ENCODE peak calls at places on chromosomes 1 and 21, in eight cellular contexts. One of them, this sample, is unnamed.

GRCh38 chr1:209926045-209926444 is 12.0 kb upstream of the SYT14 start:
- DNase-seq in ascending aorta: no peak
- DNase-seq in fibroblast of lung: peak; percentile 28
- DNase-seq in Caco-2: no peak
- DNase-seq in heart right ventricle: no peak
- DNase-seq in A549: no peak
- DNase-seq in CD8-positive, alpha-beta T cell: no peak
- DNase-seq in prostate gland: no peak
- DNase-seq in this sample: no peak

GRCh38 chr21:37410639-37411038 is 44.1 kb downstream of the DYRK1A start:
- DNase-seq in prostate gland: no peak
- DNase-seq in heart right ventricle: no peak
- DNase-seq in A549: no peak
- DNase-seq in Caco-2: no peak
- DNase-seq in ascending aorta: no peak
- DNase-seq in CD8-positive, alpha-beta T cell: no peak
- DNase-seq in fibroblast of lung: no peak
- DNase-seq in this sample: no peak

GRCh38 chr21:30227633-30228404 is 11.9 kb upstream of the CLDN8 start:
- DNase-seq in Caco-2: peak; percentile 43
- DNase-seq in fibroblast of lung: peak; percentile 89
- DNase-seq in ascending aorta: no peak
- DNase-seq in CD8-positive, alpha-beta T cell: no peak
- DNase-seq in prostate gland: peak; percentile 93
- DNase-seq in A549: no peak
- DNase-seq in heart right ventricle: peak; percentile 40
- DNase-seq in this sample: peak; percentile 68

GRCh38 chr1:212255705-212256307 is 29.4 kb upstream of the PPP2R5A start:
- DNase-seq in fibroblast of lung: peak; percentile 5
- DNase-seq in prostate gland: no peak
- DNase-seq in A549: no peak
- DNase-seq in heart right ventricle: no peak
- DNase-seq in Caco-2: no peak
- DNase-seq in ascending aorta: no peak
- DNase-seq in CD8-positive, alpha-beta T cell: no peak
- DNase-seq in this sample: no peak

GRCh38 chr21:29163381-29164115 is 33.1 kb downstream of the MAP3K7CL start:
- DNase-seq in prostate gland: no peak
- DNase-seq in Caco-2: no peak
- DNase-seq in CD8-positive, alpha-beta T cell: no peak
- DNase-seq in ascending aorta: no peak
- DNase-seq in fibroblast of lung: peak; percentile 74
- DNase-seq in heart right ventricle: peak; percentile 38
- DNase-seq in A549: no peak
- DNase-seq in this sample: no peak

GRCh38 chr1:46520063-46520911 is 30.7 kb downstream of the DMBX1 start:
- DNase-seq in ascending aorta: no peak
- DNase-seq in CD8-positive, alpha-beta T cell: no peak
- DNase-seq in Caco-2: no peak
- DNase-seq in heart right ventricle: no peak
- DNase-seq in A549: peak; percentile 64
- DNase-seq in prostate gland: no peak
- DNase-seq in fibroblast of lung: peak; percentile 18
- DNase-seq in this sample: peak; percentile 91

GRCh38 chr1:229229721-229230135 is 41.2 kb upstream of the RAB4A start:
- DNase-seq in fibroblast of lung: peak; percentile 78
- DNase-seq in ascending aorta: no peak
- DNase-seq in Caco-2: no peak
- DNase-seq in prostate gland: peak; percentile 85
- DNase-seq in A549: no peak
- DNase-seq in heart right ventricle: peak; percentile 56
- DNase-seq in CD8-positive, alpha-beta T cell: no peak
- DNase-seq in this sample: no peak

GRCh38 chr1:162679298-162679697 is 47.0 kb downstream of the DDR2 start:
- DNase-seq in fibroblast of lung: no peak
- DNase-seq in CD8-positive, alpha-beta T cell: no peak
- DNase-seq in prostate gland: no peak
- DNase-seq in Caco-2: no peak
- DNase-seq in heart right ventricle: no peak
- DNase-seq in A549: no peak
- DNase-seq in ascending aorta: no peak
- DNase-seq in this sample: no peak

GRCh38 chr1:211135342-211135950 is 1.5 kb upstream of the KCNH1 start:
- DNase-seq in Caco-2: peak; percentile 42
- DNase-seq in heart right ventricle: no peak
- DNase-seq in fibroblast of lung: peak; percentile 71
- DNase-seq in A549: peak; percentile 46
- DNase-seq in ascending aorta: no peak
- DNase-seq in prostate gland: no peak
- DNase-seq in CD8-positive, alpha-beta T cell: no peak
- DNase-seq in this sample: peak; percentile 55

GRCh38 chr1:230937370-230937769 is 41.3 kb downstream of the TTC13 start:
- DNase-seq in prostate gland: no peak
- DNase-seq in fibroblast of lung: peak; percentile 21
- DNase-seq in A549: no peak
- DNase-seq in ascending aorta: no peak
- DNase-seq in heart right ventricle: no peak
- DNase-seq in CD8-positive, alpha-beta T cell: no peak
- DNase-seq in Caco-2: no peak
- DNase-seq in this sample: no peak

GRCh38 chr1:197675475-197676324 is 99.6 kb downstream of the DENND1B start:
- DNase-seq in Caco-2: no peak
- DNase-seq in fibroblast of lung: peak; percentile 51
- DNase-seq in CD8-positive, alpha-beta T cell: no peak
- DNase-seq in ascending aorta: no peak
- DNase-seq in A549: no peak
- DNase-seq in heart right ventricle: peak; percentile 6
- DNase-seq in prostate gland: no peak
- DNase-seq in this sample: no peak

GRCh38 chr1:245988393-245989078 is 518.5 kb downstream of the SMYD3 start:
- DNase-seq in A549: no peak
- DNase-seq in heart right ventricle: no peak
- DNase-seq in prostate gland: no peak
- DNase-seq in ascending aorta: no peak
- DNase-seq in CD8-positive, alpha-beta T cell: no peak
- DNase-seq in fibroblast of lung: no peak
- DNase-seq in Caco-2: no peak
- DNase-seq in this sample: no peak

GRCh38 chr1:38044224-38045215 is 2.1 kb downstream of the POU3F1 start:
- DNase-seq in heart right ventricle: no peak
- DNase-seq in Caco-2: no peak
- DNase-seq in prostate gland: no peak
- DNase-seq in ascending aorta: no peak
- DNase-seq in CD8-positive, alpha-beta T cell: no peak
- DNase-seq in fibroblast of lung: peak; percentile 22
- DNase-seq in A549: no peak
- DNase-seq in this sample: no peak

GRCh38 chr1:236799001-236799400 is 3.9 kb downstream of the MTR start:
- DNase-seq in ascending aorta: no peak
- DNase-seq in fibroblast of lung: no peak
- DNase-seq in Caco-2: no peak
- DNase-seq in heart right ventricle: no peak
- DNase-seq in prostate gland: no peak
- DNase-seq in CD8-positive, alpha-beta T cell: no peak
- DNase-seq in A549: no peak
- DNase-seq in this sample: no peak

GRCh38 chr1:35454616-35455015 is 102.6 kb downstream of the KIAA0319L start:
- DNase-seq in prostate gland: no peak
- DNase-seq in CD8-positive, alpha-beta T cell: no peak
- DNase-seq in fibroblast of lung: peak; percentile 82
- DNase-seq in A549: no peak
- DNase-seq in heart right ventricle: no peak
- DNase-seq in ascending aorta: no peak
- DNase-seq in Caco-2: no peak
- DNase-seq in this sample: no peak

GRCh38 chr1:66175107-66175506 is 358.8 kb upstream of the SGIP1 start:
- DNase-seq in Caco-2: no peak
- DNase-seq in CD8-positive, alpha-beta T cell: no peak
- DNase-seq in fibroblast of lung: no peak
- DNase-seq in heart right ventricle: no peak
- DNase-seq in prostate gland: no peak
- DNase-seq in A549: no peak
- DNase-seq in ascending aorta: no peak
- DNase-seq in this sample: no peak

GRCh38 chr1:116987256-116987555 is 14.4 kb upstream of the CD101 start:
- DNase-seq in heart right ventricle: no peak
- DNase-seq in CD8-positive, alpha-beta T cell: peak; percentile 72
- DNase-seq in A549: no peak
- DNase-seq in prostate gland: peak; percentile 13
- DNase-seq in fibroblast of lung: no peak
- DNase-seq in Caco-2: peak; percentile 68
- DNase-seq in ascending aorta: no peak
- DNase-seq in this sample: no peak

GRCh38 chr1:92831368-92831761 is 475 bp upstream of the RPL5 start:
- DNase-seq in fibroblast of lung: no peak
- DNase-seq in CD8-positive, alpha-beta T cell: no peak
- DNase-seq in prostate gland: no peak
- DNase-seq in heart right ventricle: no peak
- DNase-seq in ascending aorta: no peak
- DNase-seq in A549: no peak
- DNase-seq in Caco-2: no peak
- DNase-seq in this sample: no peak

GRCh38 chr1:92831762-92832536 is at the start of gene RPL5:
- DNase-seq in prostate gland: peak; percentile 95
- DNase-seq in heart right ventricle: peak; percentile 97
- DNase-seq in CD8-positive, alpha-beta T cell: peak; percentile 97
- DNase-seq in fibroblast of lung: peak; percentile 98
- DNase-seq in ascending aorta: peak; percentile 81
- DNase-seq in A549: peak; percentile 92
- DNase-seq in Caco-2: peak; percentile 94
- DNase-seq in this sample: peak; percentile 97

GRCh38 chr1:92834617-92835016 is 2.8 kb downstream of the RPL5 start:
- DNase-seq in A549: no peak
- DNase-seq in heart right ventricle: no peak
- DNase-seq in Caco-2: no peak
- DNase-seq in prostate gland: no peak
- DNase-seq in CD8-positive, alpha-beta T cell: no peak
- DNase-seq in ascending aorta: no peak
- DNase-seq in fibroblast of lung: no peak
- DNase-seq in this sample: no peak

GRCh38 chr1:92832537-92833160 is 809 bp downstream of the RPL5 start:
- DNase-seq in fibroblast of lung: peak; percentile 30
- DNase-seq in A549: no peak
- DNase-seq in ascending aorta: no peak
- DNase-seq in heart right ventricle: no peak
- DNase-seq in prostate gland: no peak
- DNase-seq in Caco-2: no peak
- DNase-seq in CD8-positive, alpha-beta T cell: no peak
- DNase-seq in this sample: no peak

GRCh38 chr1:92833840-92834239 is 2.0 kb downstream of the RPL5 start:
- DNase-seq in Caco-2: no peak
- DNase-seq in ascending aorta: no peak
- DNase-seq in prostate gland: no peak
- DNase-seq in fibroblast of lung: no peak
- DNase-seq in CD8-positive, alpha-beta T cell: no peak
- DNase-seq in heart right ventricle: no peak
- DNase-seq in A549: no peak
- DNase-seq in this sample: no peak
- H3K4me1 ChIP-seq in Caco-2: peaks cover 15% of the 10 kb centered on the region
- H3K4me1 ChIP-seq in ascending aorta: peaks cover 12% of the 10 kb centered on the region
- H3K4me1 ChIP-seq in prostate gland: peaks cover 16% of the 10 kb centered on the region
- H3K4me1 ChIP-seq in fibroblast of lung: no peaks in the 10 kb centered on the region
- H3K4me1 ChIP-seq in CD8-positive, alpha-beta T cell: peaks cover 55% of the 10 kb centered on the region
- H3K4me1 ChIP-seq in heart right ventricle: peaks cover 60% of the 10 kb centered on the region
- H3K4me1 ChIP-seq in A549: peaks cover 41% of the 10 kb centered on the region
- H3K4me1 ChIP-seq in this sample: peaks cover 53% of the 10 kb centered on the region

GRCh38 chr1:153945131-153945794 is 1.3 kb downstream of the DENND4B start:
- DNase-seq in heart right ventricle: peak; percentile 86
- DNase-seq in A549: no peak
- DNase-seq in prostate gland: no peak
- DNase-seq in ascending aorta: peak; percentile 41
- DNase-seq in CD8-positive, alpha-beta T cell: peak; percentile 82
- DNase-seq in Caco-2: peak; percentile 34
- DNase-seq in fibroblast of lung: peak; percentile 51
- DNase-seq in this sample: no peak
- H3K4me3 ChIP-seq in heart right ventricle: peak overlapping the region; percentile 83
- H3K4me3 ChIP-seq in A549: peak overlapping the region; percentile 99
- H3K4me3 ChIP-seq in prostate gland: peak overlapping the region; percentile 95
- H3K4me3 ChIP-seq in ascending aorta: peak overlapping the region; percentile 99
- H3K4me3 ChIP-seq in CD8-positive, alpha-beta T cell: peak overlapping the region; percentile 71
- H3K4me3 ChIP-seq in Caco-2: peak overlapping the region; percentile 92
- H3K4me3 ChIP-seq in fibroblast of lung: peak overlapping the region; percentile 86
- H3K4me3 ChIP-seq in this sample: peak overlapping the region; percentile 85

DNA sequence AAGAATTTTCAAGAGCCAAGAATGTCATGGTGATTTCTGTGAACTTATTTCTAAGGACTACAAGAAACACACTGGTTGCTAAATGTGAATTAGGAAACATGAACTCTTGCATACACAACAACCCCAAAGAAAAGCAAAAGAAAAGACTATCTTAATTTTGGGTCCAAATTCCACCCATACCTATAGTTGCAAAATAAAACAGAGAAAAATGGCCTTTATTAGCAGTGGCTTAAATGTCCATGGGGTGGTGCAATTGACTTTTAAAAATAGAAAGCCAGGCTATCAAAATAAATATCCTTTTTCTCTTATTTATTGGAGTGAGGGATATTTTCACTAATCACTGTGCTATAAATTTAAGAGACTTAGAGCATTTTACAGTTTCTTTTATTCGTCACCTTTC is 80.9 kb upstream of the DPYD start:
- DNase-seq in A549: no peak
- DNase-seq in prostate gland: no peak
- DNase-seq in CD8-positive, alpha-beta T cell: no peak
- DNase-seq in Caco-2: no peak
- DNase-seq in fibroblast of lung: peak; percentile 45
- DNase-seq in ascending aorta: no peak
- DNase-seq in heart right ventricle: no peak
- DNase-seq in this sample: no peak
- TF ChIP-seq CTCF in A549: peak; percentile 50
- TF ChIP-seq CTCF in prostate gland: no peak
- TF ChIP-seq CTCF in CD8-positive, alpha-beta T cell: no peak
- TF ChIP-seq CTCF in Caco-2: no peak
- TF ChIP-seq CTCF in fibroblast of lung: peak; percentile 17
- TF ChIP-seq CTCF in ascending aorta: peak; percentile 17
- TF ChIP-seq CTCF in heart right ventricle: no peak
- TF ChIP-seq CTCF in this sample: peak; percentile 35

DNA sequence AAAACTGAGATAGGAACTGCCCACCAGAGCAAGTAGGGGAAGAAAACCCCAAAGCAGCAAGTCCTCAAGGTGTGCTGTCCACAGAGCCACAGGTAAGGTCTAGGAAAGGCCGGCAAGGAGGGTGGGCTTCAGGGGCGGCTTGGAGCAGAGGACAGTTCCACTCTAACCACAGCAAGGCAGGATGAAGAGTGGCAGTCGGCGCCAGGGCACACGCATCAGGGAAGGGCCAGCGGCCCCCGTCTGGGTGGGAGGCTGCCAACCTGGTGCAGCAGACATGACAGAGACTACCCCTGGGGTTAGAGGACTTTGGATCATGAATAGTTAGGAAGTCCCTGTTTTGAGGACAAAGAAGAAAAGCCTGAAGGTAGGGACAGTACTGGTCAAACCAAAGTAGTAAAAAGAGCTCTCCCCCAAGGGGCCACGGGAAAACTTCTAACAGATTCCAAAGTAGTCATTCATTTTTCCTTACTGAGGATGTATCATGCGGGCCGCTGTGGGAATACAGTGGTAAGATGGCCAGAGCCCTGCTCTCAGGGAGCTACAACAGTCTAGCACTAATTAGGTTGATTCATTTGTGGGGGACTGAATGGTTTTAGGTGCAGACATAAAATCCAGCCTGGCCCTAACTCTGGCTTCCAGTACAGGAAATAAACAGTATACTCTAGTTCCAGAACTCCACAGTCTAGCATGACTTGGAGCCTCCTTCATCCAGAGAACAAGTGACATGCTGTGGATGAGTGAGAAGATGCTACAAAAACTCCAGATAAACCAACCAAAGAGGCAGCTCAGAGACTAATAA is 3.5 kb upstream of the RAP1GAP start:
- DNase-seq in CD8-positive, alpha-beta T cell: no peak
- DNase-seq in fibroblast of lung: no peak
- DNase-seq in ascending aorta: no peak
- DNase-seq in prostate gland: no peak
- DNase-seq in A549: no peak
- DNase-seq in heart right ventricle: no peak
- DNase-seq in Caco-2: no peak
- DNase-seq in this sample: no peak
- H3K4me1 ChIP-seq in CD8-positive, alpha-beta T cell: peaks cover 24% of the 10 kb centered on the region
- H3K4me1 ChIP-seq in fibroblast of lung: no peaks in the 10 kb centered on the region
- H3K4me1 ChIP-seq in ascending aorta: peaks cover 11% of the 10 kb centered on the region
- H3K4me1 ChIP-seq in prostate gland: peaks cover 18% of the 10 kb centered on the region
- H3K4me1 ChIP-seq in A549: peaks cover 3% of the 10 kb centered on the region
- H3K4me1 ChIP-seq in heart right ventricle: peaks cover 54% of the 10 kb centered on the region
- H3K4me1 ChIP-seq in Caco-2: peaks cover 9% of the 10 kb centered on the region
- H3K4me1 ChIP-seq in this sample: peaks cover 30% of the 10 kb centered on the region